ENCODE peak calls at places on chromosomes 11 and 22, in six cellular contexts. F is CD8-positive, alpha-beta T cell; L is DND-41; O is epithelial cell of esophagus; Z is A549; J is PC-3. Q is an unnamed sample.
A peak's percentile ranks its signal among the peaks of the same experiment; 100 is the strongest.

GRCh38 chr11:88103337-88104206 is 71.7 kb downstream of the RAB38 start:
- DNase-seq in F (no peak), L (peak; percentile 44), O (peak; percentile 73), Z (peak; percentile 95), J (peak; percentile 79), Q (peak; percentile 83)

GRCh38 chr11:58466293-58466692 is 24.3 kb upstream of the OR5B12 start:
- DNase-seq in F (no peak), L (no peak), O (peak; percentile 3), Z (no peak), J (peak; percentile 16), Q (no peak)

GRCh38 chr11:79236541-79236971 is 204.3 kb downstream of the TENM4 start:
- DNase-seq in F (no peak), L (no peak), O (peak; percentile 60), Z (no peak), J (no peak), Q (peak; percentile 93)

GRCh38 chr11:66595245-66595904 is 2.4 kb downstream of the CCS start:
- DNase-seq in F (no peak), L (no peak), O (no peak), Z (no peak), J (no peak), Q (peak; percentile 89)

GRCh38 chr22:48945621-48946458 is 881.8 kb downstream of the BRD1 start:
- DNase-seq in F (peak; percentile 38), L (no peak), O (no peak), Z (no peak), J (no peak), Q (no peak)

GRCh38 chr11:115409116-115409663 is 95.0 kb downstream of the CADM1 start:
- DNase-seq in F (no peak), L (no peak), O (no peak), Z (no peak), J (no peak), Q (no peak)

GRCh38 chr11:107665016-107665415 is 46.8 kb downstream of the SLN start:
- DNase-seq in F (no peak), L (no peak), O (no peak), Z (no peak), J (no peak), Q (no peak)

GRCh38 chr22:23496445-23496833 is 83.7 kb downstream of the IGLL1 start:
- DNase-seq in F (no peak), L (no peak), O (no peak), Z (no peak), J (no peak), Q (no peak)

GRCh38 chr11:79414644-79415317 is 26.0 kb downstream of the TENM4 start:
- DNase-seq in F (no peak), L (no peak), O (peak; percentile 67), Z (no peak), J (peak; percentile 61), Q (peak; percentile 70)

GRCh38 chr22:32619614-32620426 is 145.2 kb downstream of the FBXO7 start:
- DNase-seq in F (no peak), L (no peak), O (no peak), Z (peak; percentile 25), J (peak; percentile 2), Q (peak; percentile 83)

GRCh38 chr22:30290318-30290678 is 993 bp upstream of the CASTOR1 start:
- DNase-seq in F (no peak), L (no peak), O (peak; percentile 61), Z (no peak), J (no peak), Q (peak; percentile 46)

GRCh38 chr11:19996591-19996990 is 163.7 kb downstream of the DBX1 start:
- DNase-seq in F (no peak), L (no peak), O (no peak), Z (no peak), J (no peak), Q (no peak)

GRCh38 chr22:46763051-46763705 is 728 bp downstream of the TBC1D22A start:
- DNase-seq in F (peak; percentile 68), L (peak; percentile 62), O (no peak), Z (no peak), J (no peak), Q (peak; percentile 93)

GRCh38 chr11:46655631-46656030 is 38.3 kb downstream of the ATG13 start:
- DNase-seq in F (no peak), L (no peak), O (no peak), Z (no peak), J (no peak), Q (peak; percentile 55)

GRCh38 chr22:27973851-27974250 is 54.8 kb upstream of the PITPNB start:
- DNase-seq in F (no peak), L (no peak), O (no peak), Z (no peak), J (no peak), Q (no peak)

GRCh38 chr11:2216400-2217064 is 44.9 kb upstream of the TH start:
- DNase-seq in F (peak; percentile 42), L (no peak), O (no peak), Z (no peak), J (no peak), Q (no peak)

GRCh38 chr22:24433868-24434471 is 6.6 kb downstream of the ADORA2A start:
- DNase-seq in F (no peak), L (no peak), O (peak; percentile 45), Z (no peak), J (peak; percentile 59), Q (no peak)

GRCh38 chr22:50326225-50326958 is 420 bp downstream of the DENND6B start:
- DNase-seq in F (peak; percentile 58), L (no peak), O (no peak), Z (no peak), J (no peak), Q (no peak)
- H3K4me3 ChIP-seq in F (no peak overlapping the region), L (peak overlapping the region; percentile 55), O (peak overlapping the region; percentile 54), Z (peak overlapping the region; percentile 92), J (peak overlapping the region; percentile 70), Q (peak overlapping the region; percentile 68)

GRCh38 chr11:64220271-64220670 is 5.7 kb downstream of the TRPT1 start:
- DNase-seq in F (no peak), L (no peak), O (no peak), Z (no peak), J (no peak), Q (no peak)

GRCh38 chr11:64219354-64219684 is 6.7 kb downstream of the TRPT1 start:
- DNase-seq in F (no peak), L (no peak), O (no peak), Z (no peak), J (no peak), Q (no peak)

GRCh38 chr11:64219755-64220154 is 6.2 kb downstream of the TRPT1 start:
- DNase-seq in F (no peak), L (no peak), O (no peak), Z (no peak), J (no peak), Q (no peak)

GRCh38 chr11:64218628-64219353 is 7.2 kb downstream of the TRPT1 start:
- DNase-seq in F (no peak), L (no peak), O (no peak), Z (no peak), J (no peak), Q (no peak)

DNA sequence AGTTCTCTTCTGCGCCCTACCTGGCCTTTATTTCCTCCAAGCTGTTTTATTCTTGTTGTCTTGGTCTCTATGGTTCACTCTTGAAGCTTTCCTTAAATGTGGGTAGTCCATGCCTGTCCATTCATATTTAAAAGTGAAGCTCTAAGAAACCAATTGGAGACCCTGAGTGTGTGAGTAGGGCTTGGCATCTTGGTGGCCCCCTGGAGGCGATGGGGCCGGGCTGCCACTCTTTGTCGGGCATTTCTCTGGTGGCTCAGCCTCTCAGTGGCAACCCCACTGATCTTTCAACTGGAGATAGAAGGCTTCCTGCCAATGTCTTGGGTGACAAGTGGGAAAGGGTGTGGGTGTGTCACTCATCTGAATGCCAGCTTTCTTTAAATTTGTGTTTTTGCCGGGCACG is 9.1 kb downstream of the TRPT1 start:
- DNase-seq in F (no peak), L (no peak), O (no peak), Z (no peak), J (no peak), Q (no peak)
- TF ChIP-seq CTCF in F (no peak), L (peak; percentile 19), O (no peak), Z (no peak), J (peak; percentile 26), Q (no peak)

DNA sequence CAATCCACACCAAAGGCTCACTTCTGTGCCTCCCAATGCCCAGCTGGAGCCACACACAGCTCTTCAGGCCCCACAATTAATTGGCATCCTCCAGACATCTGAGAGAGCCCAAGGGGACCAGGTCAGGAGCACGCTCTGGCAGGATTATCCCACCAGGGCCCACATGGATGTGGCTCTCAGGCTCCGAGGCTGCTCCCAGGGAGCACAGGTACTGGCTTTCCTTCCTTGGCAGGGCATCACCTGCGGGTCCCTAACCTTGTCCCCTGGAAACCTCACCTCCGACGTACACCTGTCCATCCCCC is 54.3 kb downstream of the CD6 start:
- DNase-seq in F (no peak), L (no peak), O (no peak), Z (no peak), J (no peak), Q (no peak)
- H3K4me3 ChIP-seq in F (no peak overlapping the region), L (no peak overlapping the region), O (no peak overlapping the region), Z (no peak overlapping the region), J (no peak overlapping the region), Q (no peak overlapping the region)

GRCh38 chr11:22822204-22822603 is 7.4 kb downstream of the SVIP start:
- DNase-seq in F (no peak), L (no peak), O (no peak), Z (no peak), J (no peak), Q (no peak)
- TF ChIP-seq CTCF in F (no peak), L (no peak), O (no peak), Z (no peak), J (peak; percentile 17), Q (no peak)